ENCODE peak calls at places on chromosomes 6 and 20, in seven cellular contexts. P is IMR-90, H is mesenchymal stem cell, D is mesendoderm, E is trophoblast cell, I is H1, U is H9. O is an unnamed sample.
A peak's percentile ranks its signal among the peaks of the same experiment; 100 is the strongest.

GRCh38 chr6:37078814-37079213 is 73.4 kb downstream of the FGD2 start:
- DNase-seq in P (no peak), H (no peak), D (no peak), E (no peak), I (no peak), U (no peak), O (no peak)

GRCh38 chr6:73041051-73041450 is 184.2 kb downstream of the KHDC1L start:
- DNase-seq in P (no peak), H (no peak), D (no peak), E (no peak), I (no peak), U (no peak), O (no peak)

GRCh38 chr6:74054190-74054589 is 358.2 kb downstream of the CD109 start:
- DNase-seq in P (peak; percentile 52), H (no peak), D (no peak), E (no peak), I (no peak), U (no peak), O (no peak)

GRCh38 chr6:170031684-170032121 is 259.2 kb downstream of the DLL1 start:
- DNase-seq in P (no peak), H (no peak), D (no peak), E (no peak), I (no peak), U (no peak), O (no peak)

GRCh38 chr6:53347921-53348435 is 772 bp downstream of the ELOVL5 start:
- DNase-seq in P (peak; percentile 52), H (peak; percentile 84), D (peak; percentile 83), E (no peak), I (peak; percentile 79), U (peak; percentile 56), O (peak; percentile 70)

GRCh38 chr20:10597637-10598036 is 76.2 kb downstream of the JAG1 start:
- DNase-seq in P (no peak), H (no peak), D (no peak), E (no peak), I (no peak), U (no peak), O (no peak)

GRCh38 chr20:54368578-54368977 is 106.8 kb upstream of the DOK5 start:
- DNase-seq in P (no peak), H (no peak), D (peak; percentile 54), E (no peak), I (no peak), U (no peak), O (no peak)

GRCh38 chr20:59976196-59976847 is 18.1 kb downstream of the CDH26 start:
- DNase-seq in P (peak; percentile 49), H (no peak), D (no peak), E (no peak), I (no peak), U (no peak), O (no peak)

GRCh38 chr6:158817298-158818007 is 1.7 kb downstream of the EZR start:
- DNase-seq in P (peak; percentile 48), H (peak; percentile 42), D (peak; percentile 92), E (peak; percentile 66), I (no peak), U (no peak), O (no peak)

GRCh38 chr6:82955841-82956240 is 109.8 kb downstream of the UBE3D start:
- DNase-seq in P (peak; percentile 92), H (peak; percentile 90), D (no peak), E (peak; percentile 22), I (no peak), U (no peak), O (no peak)

DNA sequence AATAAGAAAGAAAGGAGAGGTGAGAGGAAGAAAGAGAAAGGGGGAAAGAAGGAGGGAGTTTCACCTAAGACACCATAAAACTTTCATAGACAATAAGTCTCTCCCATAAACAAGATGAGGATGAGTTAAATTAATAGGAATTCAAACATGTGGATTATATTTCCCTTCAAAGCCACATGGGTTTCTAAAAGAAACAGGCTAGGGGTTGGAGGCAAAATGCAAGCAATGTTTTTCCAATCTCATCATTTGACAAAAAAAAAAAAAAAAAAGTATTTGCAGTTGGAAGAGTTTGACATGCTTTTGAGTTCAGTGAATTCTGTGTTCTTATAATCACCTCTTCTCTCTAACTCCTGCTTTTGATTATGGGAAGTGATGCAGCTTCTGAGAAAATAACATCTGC is 286.5 kb upstream of the PRND start:
- DNase-seq in P (peak; percentile 71), H (no peak), D (no peak), E (no peak), I (no peak), U (no peak), O (no peak)
- H3K23ac ChIP-seq in P (peak overlapping the region; percentile 58), H (no peak overlapping the region), D (no peak overlapping the region), E (no peak overlapping the region), I (no peak overlapping the region), U (no peak overlapping the region), O (no peak overlapping the region)

GRCh38 chr6:11217360-11218076 is 14.9 kb downstream of the NEDD9 start:
- DNase-seq in P (no peak), H (no peak), D (peak; percentile 64), E (no peak), I (no peak), U (no peak), O (no peak)

GRCh38 chr6:11215773-11216172 is 16.7 kb downstream of the NEDD9 start:
- DNase-seq in P (no peak), H (no peak), D (no peak), E (no peak), I (no peak), U (no peak), O (no peak)

GRCh38 chr6:11218077-11218392 is 14.4 kb downstream of the NEDD9 start:
- DNase-seq in P (no peak), H (no peak), D (no peak), E (no peak), I (no peak), U (no peak), O (no peak)

GRCh38 chr6:11218827-11219826 is 13.3 kb downstream of the NEDD9 start:
- DNase-seq in P (no peak), H (no peak), D (no peak), E (no peak), I (no peak), U (no peak), O (no peak)

GRCh38 chr6:11218477-11218826 is 14.0 kb downstream of the NEDD9 start:
- DNase-seq in P (no peak), H (no peak), D (no peak), E (no peak), I (no peak), U (no peak), O (no peak)
- H3K23ac ChIP-seq in P (no peak overlapping the region), H (no peak overlapping the region), D (no peak overlapping the region), E (no peak overlapping the region), I (no peak overlapping the region), U (no peak overlapping the region), O (no peak overlapping the region)

GRCh38 chr6:70538364-70538763 is 28.4 kb upstream of the SDHAF4 start:
- DNase-seq in P (no peak), H (no peak), D (no peak), E (no peak), I (no peak), U (no peak), O (no peak)
- H3K23ac ChIP-seq in P (no peak overlapping the region), H (no peak overlapping the region), D (no peak overlapping the region), E (no peak overlapping the region), I (no peak overlapping the region), U (no peak overlapping the region), O (no peak overlapping the region)

GRCh38 chr6:106080106-106081095 is 5.7 kb upstream of the PRDM1 start:
- DNase-seq in P (no peak), H (no peak), D (peak; percentile 91), E (no peak), I (no peak), U (no peak), O (no peak)

GRCh38 chr6:106083618-106084017 is 2.5 kb upstream of the PRDM1 start:
- DNase-seq in P (no peak), H (no peak), D (no peak), E (no peak), I (no peak), U (no peak), O (no peak)

GRCh38 chr6:106082735-106083398 is 3.3 kb upstream of the PRDM1 start:
- DNase-seq in P (peak; percentile 94), H (peak; percentile 72), D (no peak), E (peak; percentile 25), I (no peak), U (no peak), O (no peak)

GRCh38 chr6:106084106-106084963 is 1.8 kb upstream of the PRDM1 start:
- DNase-seq in P (peak; percentile 92), H (peak; percentile 90), D (peak; percentile 93), E (no peak), I (peak; percentile 64), U (peak; percentile 75), O (no peak)

DNA sequence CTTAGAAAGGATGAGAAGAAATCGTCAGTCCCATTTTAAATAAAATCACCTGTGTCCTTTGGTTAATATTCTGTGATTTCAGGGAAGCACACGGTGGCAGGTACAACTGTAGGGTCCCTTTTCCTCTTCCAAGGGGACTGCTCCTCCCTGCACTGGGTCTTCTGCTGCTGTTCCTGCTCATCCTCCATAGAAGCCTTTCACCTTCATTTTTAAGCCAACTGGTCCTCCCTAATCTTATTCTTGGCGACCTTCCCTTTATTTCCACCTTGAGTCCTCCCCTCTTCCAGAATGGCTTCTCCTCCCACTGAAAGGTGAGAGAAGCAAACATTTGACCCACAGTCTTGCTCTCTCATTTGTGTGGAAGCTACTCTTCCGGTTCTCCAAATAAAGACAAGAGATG is 4.4 kb upstream of the PRDM1 start:
- DNase-seq in P (no peak), H (no peak), D (no peak), E (no peak), I (no peak), U (no peak), O (no peak)
- H3K23ac ChIP-seq in P (no peak overlapping the region), H (no peak overlapping the region), D (no peak overlapping the region), E (no peak overlapping the region), I (no peak overlapping the region), U (no peak overlapping the region), O (no peak overlapping the region)

GRCh38 chr20:15370370-15370769 is 1033.0 kb upstream of the FLRT3 start:
- DNase-seq in P (no peak), H (no peak), D (no peak), E (no peak), I (no peak), U (no peak), O (no peak)

GRCh38 chr20:15359056-15359455 is 1021.6 kb upstream of the FLRT3 start:
- DNase-seq in P (peak; percentile 3), H (no peak), D (no peak), E (no peak), I (no peak), U (no peak), O (no peak)

GRCh38 chr20:15362849-15363248 is 1025.4 kb upstream of the FLRT3 start:
- DNase-seq in P (no peak), H (no peak), D (no peak), E (no peak), I (no peak), U (no peak), O (no peak)

GRCh38 chr20:15364781-15365180 is 1027.4 kb upstream of the FLRT3 start:
- DNase-seq in P (no peak), H (no peak), D (no peak), E (no peak), I (no peak), U (no peak), O (no peak)
- H3K23ac ChIP-seq in P (no peak overlapping the region), H (no peak overlapping the region), D (no peak overlapping the region), E (no peak overlapping the region), I (no peak overlapping the region), U (no peak overlapping the region), O (no peak overlapping the region)

DNA sequence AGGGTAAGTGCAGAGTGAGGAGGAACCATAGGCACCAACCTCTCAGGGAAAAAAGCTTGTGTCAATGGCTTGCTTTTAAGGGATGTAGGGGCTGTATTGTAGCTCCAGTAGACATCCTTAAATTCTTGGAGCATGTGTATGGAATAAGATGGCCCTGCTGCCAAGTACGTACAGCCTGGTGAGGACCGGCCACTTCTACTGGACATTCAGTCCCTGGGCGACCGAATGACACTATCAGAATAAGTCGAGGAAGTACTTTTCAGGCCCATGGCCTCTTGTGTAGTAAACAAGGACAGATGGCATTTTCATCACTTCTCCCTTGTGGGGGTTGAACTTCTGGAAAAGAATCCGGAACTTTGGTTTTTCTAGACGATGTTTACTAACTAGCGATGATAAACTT is 32.8 kb downstream of the GFRA4 start:
- DNase-seq in P (no peak), H (no peak), D (no peak), E (no peak), I (no peak), U (no peak), O (no peak)
- H3K23ac ChIP-seq in P (no peak overlapping the region), H (no peak overlapping the region), D (no peak overlapping the region), E (no peak overlapping the region), I (no peak overlapping the region), U (no peak overlapping the region), O (no peak overlapping the region)